ENCODE peak calls at places on chromosomes 11 and 22, in six cellular contexts. One of them, this sample, is unnamed.

GRCh38 chr22:43198126-43198525 is 11.2 kb upstream of the TTLL12 start:
- DNase-seq in hippocampal formation: no peak
- DNase-seq in activated T-helper 1 cell treated with anti-CD3 and anti-CD28 coated beads, Interleukin-12 subunit alpha, Interleukin-12 subunit beta, Interleukin-2, Interleukin-4 antibody, amounts not matched to agents 30 ng/mL and 10 ng/mL and 1 ng/mL, durations not matched to agents 14 hours and 24 hours and 36 hours: no peak
- DNase-seq in ELF-1: no peak
- DNase-seq in cardiac muscle cell: no peak
- DNase-seq in NCI-H345: no peak
- DNase-seq in this sample: no peak

GRCh38 chr11:75465701-75466531 is 32.9 kb upstream of the KLHL35 start:
- DNase-seq in hippocampal formation: no peak
- DNase-seq in activated T-helper 1 cell treated with anti-CD3 and anti-CD28 coated beads, Interleukin-12 subunit alpha, Interleukin-12 subunit beta, Interleukin-2, Interleukin-4 antibody, amounts not matched to agents 30 ng/mL and 10 ng/mL and 1 ng/mL, durations not matched to agents 14 hours and 24 hours and 36 hours: no peak
- DNase-seq in ELF-1: peak; percentile 36
- DNase-seq in NCI-H345: no peak
- DNase-seq in cardiac muscle cell: peak; percentile 20
- DNase-seq in this sample: no peak

GRCh38 chr11:55854704-55855103 is 16.2 kb downstream of the OR5D16 start:
- DNase-seq in activated T-helper 1 cell treated with anti-CD3 and anti-CD28 coated beads, Interleukin-12 subunit alpha, Interleukin-12 subunit beta, Interleukin-2, Interleukin-4 antibody, amounts not matched to agents 30 ng/mL and 10 ng/mL and 1 ng/mL, durations not matched to agents 14 hours and 24 hours and 36 hours: no peak
- DNase-seq in NCI-H345: no peak
- DNase-seq in cardiac muscle cell: no peak
- DNase-seq in ELF-1: no peak
- DNase-seq in hippocampal formation: no peak
- DNase-seq in this sample: no peak

GRCh38 chr11:128686745-128687177 is 7.1 kb upstream of the FLI1 start:
- DNase-seq in activated T-helper 1 cell treated with anti-CD3 and anti-CD28 coated beads, Interleukin-12 subunit alpha, Interleukin-12 subunit beta, Interleukin-2, Interleukin-4 antibody, amounts not matched to agents 30 ng/mL and 10 ng/mL and 1 ng/mL, durations not matched to agents 14 hours and 24 hours and 36 hours: peak; percentile 41
- DNase-seq in NCI-H345: no peak
- DNase-seq in ELF-1: peak; percentile 44
- DNase-seq in cardiac muscle cell: peak; percentile 54
- DNase-seq in hippocampal formation: no peak
- DNase-seq in this sample: peak; percentile 83

GRCh38 chr11:108870373-108871020 is 205.6 kb downstream of the DDX10 start:
- DNase-seq in ELF-1: no peak
- DNase-seq in NCI-H345: no peak
- DNase-seq in hippocampal formation: no peak
- DNase-seq in activated T-helper 1 cell treated with anti-CD3 and anti-CD28 coated beads, Interleukin-12 subunit alpha, Interleukin-12 subunit beta, Interleukin-2, Interleukin-4 antibody, amounts not matched to agents 30 ng/mL and 10 ng/mL and 1 ng/mL, durations not matched to agents 14 hours and 24 hours and 36 hours: no peak
- DNase-seq in cardiac muscle cell: no peak
- DNase-seq in this sample: no peak

GRCh38 chr11:104043137-104043536 is 6.7 kb downstream of the DDI1 start:
- DNase-seq in ELF-1: no peak
- DNase-seq in hippocampal formation: no peak
- DNase-seq in NCI-H345: no peak
- DNase-seq in cardiac muscle cell: no peak
- DNase-seq in activated T-helper 1 cell treated with anti-CD3 and anti-CD28 coated beads, Interleukin-12 subunit alpha, Interleukin-12 subunit beta, Interleukin-2, Interleukin-4 antibody, amounts not matched to agents 30 ng/mL and 10 ng/mL and 1 ng/mL, durations not matched to agents 14 hours and 24 hours and 36 hours: no peak
- DNase-seq in this sample: no peak

GRCh38 chr11:122843281-122844150 is 5.2 kb downstream of the CRTAM start:
- DNase-seq in ELF-1: no peak
- DNase-seq in activated T-helper 1 cell treated with anti-CD3 and anti-CD28 coated beads, Interleukin-12 subunit alpha, Interleukin-12 subunit beta, Interleukin-2, Interleukin-4 antibody, amounts not matched to agents 30 ng/mL and 10 ng/mL and 1 ng/mL, durations not matched to agents 14 hours and 24 hours and 36 hours: no peak
- DNase-seq in NCI-H345: peak; percentile 84
- DNase-seq in cardiac muscle cell: no peak
- DNase-seq in hippocampal formation: no peak
- DNase-seq in this sample: peak; percentile 92

GRCh38 chr11:120815260-120816100 is 208.4 kb upstream of the TBCEL start:
- DNase-seq in cardiac muscle cell: no peak
- DNase-seq in activated T-helper 1 cell treated with anti-CD3 and anti-CD28 coated beads, Interleukin-12 subunit alpha, Interleukin-12 subunit beta, Interleukin-2, Interleukin-4 antibody, amounts not matched to agents 30 ng/mL and 10 ng/mL and 1 ng/mL, durations not matched to agents 14 hours and 24 hours and 36 hours: no peak
- DNase-seq in ELF-1: peak; percentile 57
- DNase-seq in NCI-H345: no peak
- DNase-seq in hippocampal formation: no peak
- DNase-seq in this sample: no peak

GRCh38 chr11:1889941-1890855 is 1.5 kb downstream of the PRR33 start:
- DNase-seq in hippocampal formation: no peak
- DNase-seq in cardiac muscle cell: no peak
- DNase-seq in ELF-1: no peak
- DNase-seq in activated T-helper 1 cell treated with anti-CD3 and anti-CD28 coated beads, Interleukin-12 subunit alpha, Interleukin-12 subunit beta, Interleukin-2, Interleukin-4 antibody, amounts not matched to agents 30 ng/mL and 10 ng/mL and 1 ng/mL, durations not matched to agents 14 hours and 24 hours and 36 hours: no peak
- DNase-seq in NCI-H345: no peak
- DNase-seq in this sample: no peak

GRCh38 chr11:64763804-64764611 is 4.2 kb upstream of the PYGM start:
- DNase-seq in NCI-H345: no peak
- DNase-seq in cardiac muscle cell: peak; percentile 53
- DNase-seq in hippocampal formation: no peak
- DNase-seq in ELF-1: peak; percentile 48
- DNase-seq in activated T-helper 1 cell treated with anti-CD3 and anti-CD28 coated beads, Interleukin-12 subunit alpha, Interleukin-12 subunit beta, Interleukin-2, Interleukin-4 antibody, amounts not matched to agents 30 ng/mL and 10 ng/mL and 1 ng/mL, durations not matched to agents 14 hours and 24 hours and 36 hours: peak; percentile 44
- DNase-seq in this sample: peak; percentile 34

GRCh38 chr11:19502691-19503253 is 209.9 kb upstream of the NAV2 start:
- DNase-seq in ELF-1: no peak
- DNase-seq in cardiac muscle cell: no peak
- DNase-seq in NCI-H345: no peak
- DNase-seq in activated T-helper 1 cell treated with anti-CD3 and anti-CD28 coated beads, Interleukin-12 subunit alpha, Interleukin-12 subunit beta, Interleukin-2, Interleukin-4 antibody, amounts not matched to agents 30 ng/mL and 10 ng/mL and 1 ng/mL, durations not matched to agents 14 hours and 24 hours and 36 hours: no peak
- DNase-seq in hippocampal formation: no peak
- DNase-seq in this sample: no peak

GRCh38 chr22:48751539-48752437 is 1075.9 kb downstream of the BRD1 start:
- DNase-seq in hippocampal formation: no peak
- DNase-seq in activated T-helper 1 cell treated with anti-CD3 and anti-CD28 coated beads, Interleukin-12 subunit alpha, Interleukin-12 subunit beta, Interleukin-2, Interleukin-4 antibody, amounts not matched to agents 30 ng/mL and 10 ng/mL and 1 ng/mL, durations not matched to agents 14 hours and 24 hours and 36 hours: no peak
- DNase-seq in cardiac muscle cell: no peak
- DNase-seq in ELF-1: no peak
- DNase-seq in NCI-H345: no peak
- DNase-seq in this sample: no peak

GRCh38 chr11:23311986-23312940 is 452.0 kb upstream of the CCDC179 start:
- DNase-seq in activated T-helper 1 cell treated with anti-CD3 and anti-CD28 coated beads, Interleukin-12 subunit alpha, Interleukin-12 subunit beta, Interleukin-2, Interleukin-4 antibody, amounts not matched to agents 30 ng/mL and 10 ng/mL and 1 ng/mL, durations not matched to agents 14 hours and 24 hours and 36 hours: no peak
- DNase-seq in cardiac muscle cell: peak; percentile 7
- DNase-seq in hippocampal formation: no peak
- DNase-seq in ELF-1: no peak
- DNase-seq in NCI-H345: peak; percentile 18
- DNase-seq in this sample: no peak

GRCh38 chr11:129416080-129416820 is 40.6 kb downstream of the BARX2 start:
- DNase-seq in ELF-1: no peak
- DNase-seq in cardiac muscle cell: no peak
- DNase-seq in NCI-H345: no peak
- DNase-seq in hippocampal formation: no peak
- DNase-seq in activated T-helper 1 cell treated with anti-CD3 and anti-CD28 coated beads, Interleukin-12 subunit alpha, Interleukin-12 subunit beta, Interleukin-2, Interleukin-4 antibody, amounts not matched to agents 30 ng/mL and 10 ng/mL and 1 ng/mL, durations not matched to agents 14 hours and 24 hours and 36 hours: no peak
- DNase-seq in this sample: no peak

GRCh38 chr11:64229090-64229958 is 1.0 kb upstream of the DNAJC4 start:
- DNase-seq in hippocampal formation: no peak
- DNase-seq in activated T-helper 1 cell treated with anti-CD3 and anti-CD28 coated beads, Interleukin-12 subunit alpha, Interleukin-12 subunit beta, Interleukin-2, Interleukin-4 antibody, amounts not matched to agents 30 ng/mL and 10 ng/mL and 1 ng/mL, durations not matched to agents 14 hours and 24 hours and 36 hours: no peak
- DNase-seq in NCI-H345: no peak
- DNase-seq in cardiac muscle cell: no peak
- DNase-seq in ELF-1: no peak
- DNase-seq in this sample: no peak

GRCh38 chr11:17898782-17899181 is 114.1 kb downstream of the SERGEF start:
- DNase-seq in ELF-1: peak; percentile 36
- DNase-seq in hippocampal formation: no peak
- DNase-seq in activated T-helper 1 cell treated with anti-CD3 and anti-CD28 coated beads, Interleukin-12 subunit alpha, Interleukin-12 subunit beta, Interleukin-2, Interleukin-4 antibody, amounts not matched to agents 30 ng/mL and 10 ng/mL and 1 ng/mL, durations not matched to agents 14 hours and 24 hours and 36 hours: no peak
- DNase-seq in cardiac muscle cell: peak; percentile 14
- DNase-seq in NCI-H345: no peak
- DNase-seq in this sample: no peak

GRCh38 chr11:24496371-24496727 is 504 bp upstream of the LUZP2 start:
- DNase-seq in ELF-1: no peak
- DNase-seq in hippocampal formation: no peak
- DNase-seq in activated T-helper 1 cell treated with anti-CD3 and anti-CD28 coated beads, Interleukin-12 subunit alpha, Interleukin-12 subunit beta, Interleukin-2, Interleukin-4 antibody, amounts not matched to agents 30 ng/mL and 10 ng/mL and 1 ng/mL, durations not matched to agents 14 hours and 24 hours and 36 hours: no peak
- DNase-seq in NCI-H345: no peak
- DNase-seq in cardiac muscle cell: no peak
- DNase-seq in this sample: no peak

GRCh38 chr11:23310276-23310675 is 450.0 kb upstream of the CCDC179 start:
- DNase-seq in ELF-1: no peak
- DNase-seq in hippocampal formation: no peak
- DNase-seq in activated T-helper 1 cell treated with anti-CD3 and anti-CD28 coated beads, Interleukin-12 subunit alpha, Interleukin-12 subunit beta, Interleukin-2, Interleukin-4 antibody, amounts not matched to agents 30 ng/mL and 10 ng/mL and 1 ng/mL, durations not matched to agents 14 hours and 24 hours and 36 hours: no peak
- DNase-seq in cardiac muscle cell: no peak
- DNase-seq in NCI-H345: no peak
- DNase-seq in this sample: no peak

GRCh38 chr11:85759915-85760314 is 51.0 kb downstream of the SYTL2 start:
- DNase-seq in activated T-helper 1 cell treated with anti-CD3 and anti-CD28 coated beads, Interleukin-12 subunit alpha, Interleukin-12 subunit beta, Interleukin-2, Interleukin-4 antibody, amounts not matched to agents 30 ng/mL and 10 ng/mL and 1 ng/mL, durations not matched to agents 14 hours and 24 hours and 36 hours: no peak
- DNase-seq in ELF-1: peak; percentile 5
- DNase-seq in NCI-H345: peak; percentile 48
- DNase-seq in cardiac muscle cell: no peak
- DNase-seq in hippocampal formation: no peak
- DNase-seq in this sample: no peak

GRCh38 chr22:49691256-49691655 is 136.4 kb downstream of the BRD1 start:
- DNase-seq in NCI-H345: no peak
- DNase-seq in hippocampal formation: no peak
- DNase-seq in cardiac muscle cell: no peak
- DNase-seq in ELF-1: no peak
- DNase-seq in activated T-helper 1 cell treated with anti-CD3 and anti-CD28 coated beads, Interleukin-12 subunit alpha, Interleukin-12 subunit beta, Interleukin-2, Interleukin-4 antibody, amounts not matched to agents 30 ng/mL and 10 ng/mL and 1 ng/mL, durations not matched to agents 14 hours and 24 hours and 36 hours: no peak
- DNase-seq in this sample: no peak